ENCODE peak calls at places on chromosomes 16 and 17, in eight cellular contexts. One of them, this sample, is unnamed.

GRCh38 chr17:62614142-62614541 is 13.3 kb upstream of the MRC2 start:
- DNase-seq in CD8-positive, alpha-beta T cell: no peak
- DNase-seq in iPS-NIHi11: no peak
- DNase-seq in neural crest cell: no peak
- DNase-seq in mucosa of descending colon: no peak
- DNase-seq in NCI-H1436 treated with DMSO at 0.1 percent for 48 hours: no peak
- DNase-seq in NCI-H2081 treated with DMSO at 0.1 percent for 48 hours: no peak
- DNase-seq in amniotic stem cell: peak
- DNase-seq in this sample: peak

GRCh38 chr16:48810803-48811453 is 200.9 kb upstream of the N4BP1 start:
- DNase-seq in CD8-positive, alpha-beta T cell: no peak
- DNase-seq in iPS-NIHi11: peak
- DNase-seq in neural crest cell: no peak
- DNase-seq in mucosa of descending colon: no peak
- DNase-seq in NCI-H1436 treated with DMSO at 0.1 percent for 48 hours: no peak
- DNase-seq in NCI-H2081 treated with DMSO at 0.1 percent for 48 hours: no peak
- DNase-seq in amniotic stem cell: no peak
- DNase-seq in this sample: no peak

GRCh38 chr17:76426853-76427252 is 26.1 kb downstream of the UBE2O start:
- DNase-seq in CD8-positive, alpha-beta T cell: no peak
- DNase-seq in iPS-NIHi11: no peak
- DNase-seq in neural crest cell: no peak
- DNase-seq in mucosa of descending colon: no peak
- DNase-seq in NCI-H1436 treated with DMSO at 0.1 percent for 48 hours: no peak
- DNase-seq in NCI-H2081 treated with DMSO at 0.1 percent for 48 hours: no peak
- DNase-seq in amniotic stem cell: no peak
- DNase-seq in this sample: no peak

GRCh38 chr17:28716740-28717577 is 709 bp downstream of the RAB34 start:
- DNase-seq in CD8-positive, alpha-beta T cell: no peak
- DNase-seq in iPS-NIHi11: no peak
- DNase-seq in neural crest cell: peak
- DNase-seq in mucosa of descending colon: peak
- DNase-seq in NCI-H1436 treated with DMSO at 0.1 percent for 48 hours: no peak
- DNase-seq in NCI-H2081 treated with DMSO at 0.1 percent for 48 hours: no peak
- DNase-seq in amniotic stem cell: no peak
- DNase-seq in this sample: no peak

GRCh38 chr16:4780235-4780634 is 7.9 kb downstream of the SEPTIN12 start:
- DNase-seq in CD8-positive, alpha-beta T cell: no peak
- DNase-seq in iPS-NIHi11: no peak
- DNase-seq in neural crest cell: no peak
- DNase-seq in mucosa of descending colon: no peak
- DNase-seq in NCI-H1436 treated with DMSO at 0.1 percent for 48 hours: no peak
- DNase-seq in NCI-H2081 treated with DMSO at 0.1 percent for 48 hours: no peak
- DNase-seq in amniotic stem cell: no peak
- DNase-seq in this sample: no peak

GRCh38 chr17:15298176-15298575 is 33.0 kb upstream of the PMP22 start:
- DNase-seq in CD8-positive, alpha-beta T cell: no peak
- DNase-seq in iPS-NIHi11: no peak
- DNase-seq in neural crest cell: no peak
- DNase-seq in mucosa of descending colon: no peak
- DNase-seq in NCI-H1436 treated with DMSO at 0.1 percent for 48 hours: no peak
- DNase-seq in NCI-H2081 treated with DMSO at 0.1 percent for 48 hours: no peak
- DNase-seq in amniotic stem cell: no peak
- DNase-seq in this sample: no peak

GRCh38 chr17:61279476-61280145 is 120.0 kb upstream of the TBX2 start:
- DNase-seq in CD8-positive, alpha-beta T cell: no peak
- DNase-seq in iPS-NIHi11: no peak
- DNase-seq in neural crest cell: no peak
- DNase-seq in mucosa of descending colon: no peak
- DNase-seq in NCI-H1436 treated with DMSO at 0.1 percent for 48 hours: no peak
- DNase-seq in NCI-H2081 treated with DMSO at 0.1 percent for 48 hours: no peak
- DNase-seq in amniotic stem cell: no peak
- DNase-seq in this sample: no peak

GRCh38 chr17:30379303-30380105 is 777 bp downstream of the CPD start:
- DNase-seq in CD8-positive, alpha-beta T cell: no peak
- DNase-seq in iPS-NIHi11: no peak
- DNase-seq in neural crest cell: no peak
- DNase-seq in mucosa of descending colon: peak
- DNase-seq in NCI-H1436 treated with DMSO at 0.1 percent for 48 hours: no peak
- DNase-seq in NCI-H2081 treated with DMSO at 0.1 percent for 48 hours: no peak
- DNase-seq in amniotic stem cell: no peak
- DNase-seq in this sample: no peak

GRCh38 chr16:19704321-19705130 is 13.5 kb downstream of the KNOP1 start:
- DNase-seq in CD8-positive, alpha-beta T cell: no peak
- DNase-seq in iPS-NIHi11: no peak
- DNase-seq in neural crest cell: no peak
- DNase-seq in mucosa of descending colon: no peak
- DNase-seq in NCI-H1436 treated with DMSO at 0.1 percent for 48 hours: no peak
- DNase-seq in NCI-H2081 treated with DMSO at 0.1 percent for 48 hours: no peak
- DNase-seq in amniotic stem cell: no peak
- DNase-seq in this sample: peak

GRCh38 chr16:2256531-2257140 is 5.2 kb upstream of the ECI1 start:
- DNase-seq in CD8-positive, alpha-beta T cell: no peak
- DNase-seq in iPS-NIHi11: no peak
- DNase-seq in neural crest cell: no peak
- DNase-seq in mucosa of descending colon: no peak
- DNase-seq in NCI-H1436 treated with DMSO at 0.1 percent for 48 hours: no peak
- DNase-seq in NCI-H2081 treated with DMSO at 0.1 percent for 48 hours: no peak
- DNase-seq in amniotic stem cell: no peak
- DNase-seq in this sample: no peak

GRCh38 chr17:65627892-65628622 is 66.6 kb upstream of the AXIN2 start:
- DNase-seq in CD8-positive, alpha-beta T cell: no peak
- DNase-seq in iPS-NIHi11: no peak
- DNase-seq in neural crest cell: no peak
- DNase-seq in mucosa of descending colon: peak
- DNase-seq in NCI-H1436 treated with DMSO at 0.1 percent for 48 hours: peak
- DNase-seq in NCI-H2081 treated with DMSO at 0.1 percent for 48 hours: peak
- DNase-seq in amniotic stem cell: peak
- DNase-seq in this sample: peak

GRCh38 chr16:13559624-13560023 is 360.3 kb upstream of the ERCC4 start:
- DNase-seq in CD8-positive, alpha-beta T cell: no peak
- DNase-seq in iPS-NIHi11: no peak
- DNase-seq in neural crest cell: no peak
- DNase-seq in mucosa of descending colon: no peak
- DNase-seq in NCI-H1436 treated with DMSO at 0.1 percent for 48 hours: no peak
- DNase-seq in NCI-H2081 treated with DMSO at 0.1 percent for 48 hours: no peak
- DNase-seq in amniotic stem cell: no peak
- DNase-seq in this sample: no peak

GRCh38 chr16:19979638-19980037 is 94.1 kb downstream of the GPR139 start:
- DNase-seq in CD8-positive, alpha-beta T cell: no peak
- DNase-seq in iPS-NIHi11: no peak
- DNase-seq in neural crest cell: no peak
- DNase-seq in mucosa of descending colon: no peak
- DNase-seq in NCI-H1436 treated with DMSO at 0.1 percent for 48 hours: no peak
- DNase-seq in NCI-H2081 treated with DMSO at 0.1 percent for 48 hours: no peak
- DNase-seq in amniotic stem cell: no peak
- DNase-seq in this sample: no peak